ENCODE peak calls at places on chromosomes 13 and 19, in six cellular contexts. U, A, M, P, B and Z are unnamed samples.

GRCh38 chr13:73168226-73168992 is 109.6 kb downstream of the KLF5 start:
- DNase-seq in U (no peak), A (peak), M (no peak), P (peak), B (no peak), Z (no peak)

GRCh38 chr13:113930711-113931637 is 42.9 kb downstream of the C13orf46 start:
- DNase-seq in U (peak), A (peak), M (peak), P (no peak), B (no peak), Z (no peak)

GRCh38 chr13:109778102-109778542 is 8.3 kb downstream of the IRS2 start:
- DNase-seq in U (peak), A (peak), M (no peak), P (peak), B (no peak), Z (no peak)

GRCh38 chr13:87975035-87975434 is 303.9 kb downstream of the SLITRK5 start:
- DNase-seq in U (no peak), A (peak), M (no peak), P (no peak), B (no peak), Z (no peak)

GRCh38 chr13:99686944-99687382 is 185.7 kb downstream of the TM9SF2 start:
- DNase-seq in U (no peak), A (no peak), M (no peak), P (no peak), B (no peak), Z (no peak)

GRCh38 chr19:41552558-41552957 is 23.4 kb upstream of the CEACAM21 start:
- DNase-seq in U (no peak), A (no peak), M (no peak), P (no peak), B (no peak), Z (no peak)

GRCh38 chr19:39232708-39233107 is 12.1 kb downstream of the IFNL3 start:
- DNase-seq in U (no peak), A (no peak), M (no peak), P (no peak), B (no peak), Z (no peak)

GRCh38 chr13:21541271-21541670 is 62.7 kb downstream of the MICU2 start:
- DNase-seq in U (no peak), A (no peak), M (no peak), P (peak), B (no peak), Z (no peak)

GRCh38 chr13:111905609-111905945 is 161.4 kb upstream of the SOX1 start:
- DNase-seq in U (no peak), A (no peak), M (no peak), P (no peak), B (no peak), Z (no peak)

GRCh38 chr13:63554157-63554556 is 2138.5 kb upstream of the PCDH20 start:
- DNase-seq in U (no peak), A (no peak), M (no peak), P (no peak), B (no peak), Z (no peak)

GRCh38 chr19:2536461-2536860 is 60.5 kb downstream of the GADD45B start:
- DNase-seq in U (no peak), A (no peak), M (no peak), P (no peak), B (no peak), Z (no peak)

GRCh38 chr13:69547780-69548179 is 559.8 kb upstream of the ATXN8OS start:
- DNase-seq in U (no peak), A (no peak), M (no peak), P (no peak), B (no peak), Z (no peak)

GRCh38 chr19:17339088-17339741 is 1.9 kb downstream of the GTPBP3 start:
- DNase-seq in U (no peak), A (no peak), M (no peak), P (no peak), B (no peak), Z (peak)

GRCh38 chr19:11273288-11273687 is 11.0 kb upstream of the DOCK6 start:
- DNase-seq in U (no peak), A (peak), M (no peak), P (peak), B (no peak), Z (no peak)

GRCh38 chr13:113005076-113005865 is 36.3 kb downstream of the MCF2L start:
- DNase-seq in U (no peak), A (no peak), M (no peak), P (no peak), B (no peak), Z (no peak)

GRCh38 chr13:37481858-37482227 is 116.7 kb downstream of the POSTN start:
- DNase-seq in U (no peak), A (no peak), M (no peak), P (no peak), B (no peak), Z (no peak)

GRCh38 chr19:42601811-42602443 is 7.2 kb upstream of the CEACAM8 start:
- DNase-seq in U (no peak), A (peak), M (no peak), P (no peak), B (peak), Z (peak)

GRCh38 chr13:77860621-77861020 is 58.0 kb downstream of the EDNRB start:
- DNase-seq in U (no peak), A (peak), M (peak), P (no peak), B (no peak), Z (no peak)

GRCh38 chr19:588093-588742 is 1.5 kb upstream of the HCN2 start:
- DNase-seq in U (peak), A (peak), M (no peak), P (peak), B (peak), Z (peak)

GRCh38 chr19:41297628-41298326 is 12.2 kb upstream of the CCDC97 start:
- DNase-seq in U (peak), A (no peak), M (no peak), P (peak), B (no peak), Z (no peak)

GRCh38 chr13:106533940-106534843 is 1.3 kb downstream of the EFNB2 start:
- DNase-seq in U (peak), A (peak), M (no peak), P (peak), B (peak), Z (peak)

GRCh38 chr13:107563099-107563925 is 652.0 kb downstream of the LIG4 start:
- DNase-seq in U (no peak), A (no peak), M (no peak), P (no peak), B (no peak), Z (no peak)

GRCh38 chr19:53649746-53650593 is 18.2 kb downstream of the DPRX start:
- DNase-seq in U (no peak), A (no peak), M (no peak), P (no peak), B (no peak), Z (no peak)

GRCh38 chr13:32408296-32408998 is 19.5 kb downstream of the N4BP2L1 start:
- DNase-seq in U (no peak), A (no peak), M (no peak), P (peak), B (no peak), Z (no peak)

GRCh38 chr13:92225861-92226260 is 827.4 kb downstream of the GPC5 start:
- DNase-seq in U (no peak), A (no peak), M (no peak), P (no peak), B (no peak), Z (no peak)

GRCh38 chr19:39046037-39046821 is 13.9 kb upstream of the FBXO27 start:
- DNase-seq in U (peak), A (peak), M (no peak), P (peak), B (no peak), Z (peak)

GRCh38 chr19:45442927-45443461 is 19.3 kb upstream of the ERCC1 start:
- DNase-seq in U (peak), A (peak), M (peak), P (peak), B (no peak), Z (peak)

GRCh38 chr19:48120505-48120904 is 9.9 kb upstream of the PLA2G4C start:
- DNase-seq in U (no peak), A (no peak), M (no peak), P (no peak), B (no peak), Z (no peak)

GRCh38 chr19:2274937-2275535 is 6.9 kb downstream of the PEAK3 start:
- DNase-seq in U (peak), A (peak), M (peak), P (peak), B (peak), Z (peak)

GRCh38 chr19:7851623-7852500 is 21.8 kb downstream of the EVI5L start:
- DNase-seq in U (no peak), A (no peak), M (no peak), P (no peak), B (no peak), Z (no peak)

GRCh38 chr19:31674503-31675186 is 325.4 kb upstream of the TSHZ3 start:
- DNase-seq in U (no peak), A (peak), M (no peak), P (no peak), B (peak), Z (no peak)

GRCh38 chr13:49776871-49777270 is 15.6 kb downstream of the KPNA3 start:
- DNase-seq in U (no peak), A (no peak), M (no peak), P (no peak), B (no peak), Z (no peak)

GRCh38 chr13:111393221-111393790 is 72.9 kb downstream of the TEX29 start:
- DNase-seq in U (peak), A (no peak), M (no peak), P (no peak), B (no peak), Z (no peak)

GRCh38 chr13:35826626-35827254 is 304.4 kb downstream of the DCLK1 start:
- DNase-seq in U (no peak), A (no peak), M (no peak), P (peak), B (no peak), Z (peak)